ENCODE peak calls at places on chromosomes 11 and 22, in four cellular contexts. L is stimulated activated CD4-positive, alpha-beta T cell treated with anti-CD3 and anti-CD28 coated beads, Interleukin-1b, Interleukin-23, amount 100 ng/mL, for 1 hour; K is activated CD4-positive, alpha-beta T cell treated with anti-CD3 and anti-CD28 coated beads for 24 hours; X is GM12865. G is an unnamed sample.

GRCh38 chr11:40125054-40125453 is 1334.4 kb downstream of the LRRC4C start:
- DNase-seq in X (no peak), K (no peak), L (no peak), G (no peak)

GRCh38 chr11:68216171-68216938 is 3.3 kb upstream of the KMT5B start:
- DNase-seq in K (no peak), X (no peak), L (no peak), G (no peak)

GRCh38 chr11:122309262-122309925 is 193.4 kb upstream of the BLID start:
- DNase-seq in L (no peak), K (no peak), X (no peak), G (no peak)

GRCh38 chr22:27885977-27886842 is 32.8 kb downstream of the PITPNB start:
- DNase-seq in L (peak; percentile 14), X (peak; percentile 42), K (no peak), G (peak; percentile 57)

GRCh38 chr22:29382575-29383328 is 5.6 kb downstream of the AP1B1 start:
- DNase-seq in X (no peak), K (no peak), L (no peak), G (no peak)

GRCh38 chr11:128632151-128632791 is 44.9 kb upstream of the ETS1 start:
- DNase-seq in L (no peak), K (no peak), X (peak; percentile 77), G (peak; percentile 66)

GRCh38 chr11:83671295-83671694 is 385.1 kb upstream of the CCDC90B start:
- DNase-seq in K (no peak), X (no peak), L (no peak), G (no peak)

GRCh38 chr22:25054943-25055511 is 102.5 kb downstream of the KIAA1671 start:
- DNase-seq in X (peak; percentile 29), K (no peak), L (no peak), G (no peak)

GRCh38 chr11:23897453-23898289 is 599.2 kb upstream of the LUZP2 start:
- DNase-seq in X (no peak), L (no peak), K (no peak), G (no peak)

GRCh38 chr22:36850682-36851081 is 10.1 kb upstream of the NCF4 start:
- DNase-seq in X (no peak), L (no peak), K (no peak), G (no peak)

GRCh38 chr11:133388975-133389568 is 143.2 kb downstream of the OPCML start:
- DNase-seq in X (peak; percentile 64), K (no peak), L (no peak), G (no peak)

GRCh38 chr11:60919320-60919719 is 4.9 kb upstream of the TMEM132A start:
- DNase-seq in K (no peak), L (no peak), X (no peak), G (no peak)

GRCh38 chr11:113378013-113378412 is 9.6 kb upstream of the ANKK1 start:
- DNase-seq in L (no peak), X (no peak), K (no peak), G (no peak)

GRCh38 chr11:116404143-116404800 is 368.5 kb downstream of the BUD13 start:
- DNase-seq in L (no peak), X (no peak), K (no peak), G (no peak)

GRCh38 chr22:29300807-29301601 is 5.4 kb upstream of the GAS2L1 start:
- DNase-seq in X (no peak), L (no peak), K (no peak), G (peak; percentile 52)

GRCh38 chr11:1560011-1560579 is 12.0 kb downstream of the DUSP8 start:
- DNase-seq in K (no peak), X (no peak), L (no peak), G (no peak)

GRCh38 chr22:24325105-24325757 is 54.6 kb downstream of the SPECC1L start:
- DNase-seq in L (no peak), X (peak; percentile 84), K (no peak), G (no peak)

GRCh38 chr11:64357904-64358535 is 942 bp upstream of the RPS6KA4 start:
- DNase-seq in L (no peak), X (no peak), K (no peak), G (no peak)

GRCh38 chr11:63020671-63021255 is 5.1 kb upstream of the SLC22A8 start:
- DNase-seq in K (peak; percentile 35), X (peak; percentile 17), L (no peak), G (peak; percentile 36)

GRCh38 chr22:37294747-37295146 is 12.4 kb downstream of the CYTH4 start:
- DNase-seq in X (no peak), K (no peak), L (no peak), G (no peak)

GRCh38 chr22:32389685-32390084 is 22.4 kb downstream of the RTCB start:
- DNase-seq in X (no peak), L (no peak), K (no peak), G (no peak)

GRCh38 chr11:60791534-60791933 is 6.4 kb downstream of the MS4A10 start:
- DNase-seq in X (no peak), K (no peak), L (no peak), G (no peak)

GRCh38 chr22:37211075-37211852 is 1.0 kb downstream of the SSTR3 start:
- DNase-seq in L (no peak), X (no peak), K (no peak), G (no peak)

GRCh38 chr11:7896026-7896785 is 34.9 kb downstream of the OR10A6 start:
- DNase-seq in K (no peak), L (no peak), X (no peak), G (no peak)

GRCh38 chr11:61538636-61538961 is 30.1 kb downstream of the LRRC10B start:
- DNase-seq in L (no peak), K (no peak), X (no peak), G (no peak)

GRCh38 chr22:49618689-49618953 is 209.1 kb downstream of the BRD1 start:
- DNase-seq in K (no peak), X (no peak), L (no peak), G (no peak)

GRCh38 chr11:68798221-68798813 is 43.4 kb downstream of the CPT1A start:
- DNase-seq in X (peak; percentile 33), L (peak; percentile 21), K (peak; percentile 28), G (peak; percentile 89)

GRCh38 chr22:47736166-47737034 is 974.0 kb downstream of the TBC1D22A start:
- DNase-seq in K (no peak), L (no peak), X (no peak), G (no peak)

GRCh38 chr22:29944339-29944738 is 61.4 kb downstream of the MTMR3 start:
- DNase-seq in K (no peak), X (no peak), L (no peak), G (no peak)

GRCh38 chr22:35866646-35867045 is 149.0 kb downstream of the APOL5 start:
- DNase-seq in X (no peak), K (no peak), L (no peak), G (no peak)

GRCh38 chr11:56331861-56332491 is 13.9 kb upstream of the OR8K1 start:
- DNase-seq in L (no peak), K (no peak), X (no peak), G (no peak)

GRCh38 chr11:66443602-66444001 is 5.0 kb upstream of the MRPL11 start:
- DNase-seq in K (no peak), X (no peak), L (no peak), G (no peak)